ENCODE peak calls at places on chromosomes 3 and 15, in nine cellular contexts. X is Caco-2; C is fibroblast of lung; K is upper lobe of right lung; Y is stomach; P is AG04450; U is mucosa of descending colon; N is psoas muscle; M is CD8-positive, alpha-beta T cell. F is an unnamed sample. For H3K9me3, the result is how much of the 10 kb centered on the place peaks cover.

GRCh38 chr3:110391640-110392395 is 679.8 kb upstream of the NECTIN3 start:
- DNase-seq in X (no peak), C (no peak), K (no peak), Y (no peak), P (no peak), U (no peak), N (no peak), M (no peak), F (no peak)

GRCh38 chr3:67515778-67516177 is 138.6 kb downstream of the SUCLG2 start:
- DNase-seq in X (no peak), C (no peak), K (no peak), Y (no peak), P (no peak), U (no peak), N (no peak), M (no peak), F (no peak)

GRCh38 chr3:194023501-194024280 is 112.3 kb upstream of the HES1 start:
- DNase-seq in X (no peak), C (no peak), K (no peak), Y (no peak), P (no peak), U (no peak), N (no peak), M (no peak), F (no peak)

GRCh38 chr3:17645074-17645698 is 97.2 kb downstream of the TBC1D5 start:
- DNase-seq in X (peak), C (peak), K (no peak), Y (no peak), P (peak), U (no peak), N (no peak), M (no peak), F (no peak)

GRCh38 chr3:144921710-144922109 is 950.1 kb downstream of the DIPK2A start:
- DNase-seq in X (no peak), C (no peak), K (no peak), Y (no peak), P (no peak), U (no peak), N (no peak), M (no peak), F (no peak)

GRCh38 chr3:31817411-31817966 is 163.6 kb downstream of the OSBPL10 start:
- DNase-seq in X (no peak), C (no peak), K (no peak), Y (no peak), P (no peak), U (no peak), N (no peak), M (no peak), F (no peak)

GRCh38 chr3:127914584-127914983 is 448 bp upstream of the KBTBD12 start:
- DNase-seq in X (no peak), C (no peak), K (no peak), Y (no peak), P (no peak), U (no peak), N (no peak), M (no peak), F (no peak)

GRCh38 chr3:34005886-34006285 is 207.5 kb downstream of the PDCD6IP start:
- DNase-seq in X (no peak), C (peak), K (no peak), Y (no peak), P (peak), U (no peak), N (no peak), M (no peak), F (no peak)

GRCh38 chr3:16480861-16481569 is 32.5 kb downstream of the RFTN1 start:
- DNase-seq in X (peak), C (peak), K (no peak), Y (no peak), P (no peak), U (no peak), N (no peak), M (no peak), F (no peak)

DNA sequence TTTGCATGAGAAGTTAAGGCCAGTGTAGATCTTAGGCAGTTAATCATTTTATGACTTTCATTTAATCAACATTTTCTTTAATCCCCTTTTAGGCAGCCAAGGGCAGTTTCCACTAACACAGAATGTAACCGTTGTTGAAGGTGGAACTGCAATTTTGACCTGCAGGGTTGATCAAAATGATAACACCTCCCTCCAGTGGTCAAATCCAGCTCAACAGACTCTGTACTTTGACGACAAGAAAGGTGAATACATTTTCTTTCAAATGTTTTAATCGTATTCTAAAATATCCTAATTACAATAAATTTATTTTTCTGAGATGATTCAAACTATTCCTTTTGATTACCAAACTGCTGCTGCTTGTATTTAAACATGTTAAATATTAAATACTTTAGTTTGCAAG is 843.2 kb downstream of the CADM2 start:
- DNase-seq in X (peak), C (peak), K (no peak), Y (no peak), P (no peak), U (no peak), N (no peak), M (no peak), F (no peak)
- TF ChIP-seq CTCF in X (peak), C (peak), K (peak), Y (no peak), P (no peak), U (no peak), N (peak), M (no peak), F (no peak)

GRCh38 chr3:52434080-52434479 is 10.8 kb downstream of the SEMA3G start:
- DNase-seq in X (no peak), C (no peak), K (no peak), Y (no peak), P (no peak), U (no peak), N (no peak), M (no peak), F (peak)
- H3K4me3 ChIP-seq in X (no peak), C (no peak), K (no peak), Y (no peak), P (no peak), U (no peak), N (no peak), M (no peak), F (no peak)

DNA sequence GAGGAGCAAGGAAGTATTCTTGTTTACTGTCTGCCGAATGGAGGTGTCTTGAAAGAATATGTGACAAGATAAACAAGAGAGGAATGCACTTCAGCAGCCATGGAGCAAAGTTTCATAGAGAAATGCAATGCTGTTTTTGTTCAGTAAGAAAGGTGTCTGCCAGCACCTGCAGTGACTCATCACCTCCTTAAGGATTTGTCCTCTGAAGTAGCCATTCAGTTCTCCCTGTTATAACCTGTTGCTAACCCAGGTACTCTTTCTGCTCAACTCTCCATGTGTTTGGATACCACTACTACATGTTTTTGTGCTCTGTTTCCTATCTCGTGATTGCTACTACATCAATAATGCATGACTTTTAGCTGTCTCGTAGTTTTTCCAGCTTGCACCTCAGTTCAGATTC is 328.9 kb downstream of the CHL1 start:
- DNase-seq in X (no peak), C (no peak), K (no peak), Y (no peak), P (no peak), U (no peak), N (no peak), M (no peak), F (no peak)
- H3K9me3 ChIP-seq in X (under half), C (under half), K (under half), Y (under half), P (under half), U (under half), N (under half), M (under half), F (under half)

GRCh38 chr15:79433610-79434009 is 1.5 kb downstream of the MINAR1 start:
- DNase-seq in X (no peak), C (no peak), K (no peak), Y (no peak), P (no peak), U (no peak), N (no peak), M (no peak), F (no peak)
- TF ChIP-seq CTCF in X (no peak), C (no peak), K (no peak), Y (no peak), P (no peak), U (no peak), N (no peak), M (no peak), F (no peak)

DNA sequence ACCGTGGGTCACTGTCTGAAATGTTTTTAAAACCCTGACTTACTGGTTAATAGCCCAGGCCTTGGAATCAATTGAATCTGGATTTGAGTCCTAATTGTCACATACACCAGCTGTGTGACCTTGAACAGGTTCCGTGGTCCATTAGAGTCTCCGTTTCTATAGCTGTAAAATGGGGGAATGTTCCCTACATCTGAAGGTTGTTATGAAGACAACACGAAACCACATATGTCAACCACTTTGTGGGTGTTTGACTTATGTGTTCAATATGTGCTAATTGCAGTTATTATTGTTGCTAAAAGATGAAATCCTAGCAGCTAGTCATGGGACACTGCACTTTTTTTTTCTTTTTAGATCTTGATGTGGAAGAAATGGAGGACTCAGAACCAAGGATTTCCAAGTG is 35.3 kb downstream of the ZBTB38 start:
- DNase-seq in X (no peak), C (no peak), K (no peak), Y (no peak), P (no peak), U (no peak), N (no peak), M (no peak), F (no peak)
- H3K4me3 ChIP-seq in X (no peak), C (peak), K (peak), Y (peak), P (peak), U (no peak), N (peak), M (peak), F (peak)

DNA sequence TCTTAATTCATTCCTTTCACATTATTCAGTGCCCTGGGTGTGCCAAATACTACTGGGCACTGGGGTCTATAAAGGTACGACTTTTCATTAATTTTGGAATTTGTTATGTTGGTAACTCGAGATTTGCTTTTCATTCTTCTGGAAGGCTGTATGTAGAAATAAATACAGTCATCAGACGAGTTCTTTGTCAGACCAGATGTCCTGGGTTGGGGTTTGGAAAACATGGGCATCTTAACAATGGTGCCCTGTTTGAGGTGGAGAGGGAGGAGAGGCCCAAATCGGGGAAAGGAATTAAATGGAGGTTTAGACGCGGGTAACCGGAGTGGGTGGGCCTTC is 662 bp upstream of the GLCE start:
- DNase-seq in X (no peak), C (no peak), K (no peak), Y (no peak), P (no peak), U (no peak), N (no peak), M (no peak), F (no peak)
- H3K9me3 ChIP-seq in X (under half), C (under half), K (under half), Y (under half), P (under half), U (under half), N (under half), M (under half), F (under half)

DNA sequence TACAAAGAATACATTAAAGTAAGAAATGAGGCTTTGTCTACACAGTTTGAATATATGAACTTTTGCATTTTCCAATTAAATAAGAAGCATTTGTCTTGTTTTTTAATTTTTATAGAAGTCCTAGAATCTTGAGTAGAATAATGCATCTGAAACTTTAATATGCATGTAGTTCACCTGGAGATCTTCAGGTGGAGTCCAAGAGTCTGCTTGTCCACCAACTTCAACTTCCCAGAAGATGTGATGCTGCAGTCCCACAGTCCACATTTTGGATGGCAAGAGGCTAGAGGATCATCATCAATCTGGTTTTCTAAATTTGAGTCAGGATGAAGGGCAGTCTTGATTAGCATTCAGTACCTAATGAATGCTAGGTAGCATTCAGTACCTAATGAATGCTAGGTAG is 357.6 kb upstream of the SOX2 start:
- DNase-seq in X (no peak), C (no peak), K (no peak), Y (no peak), P (no peak), U (no peak), N (no peak), M (no peak), F (no peak)
- TF ChIP-seq CTCF in X (no peak), C (no peak), K (peak), Y (no peak), P (no peak), U (no peak), N (no peak), M (no peak), F (no peak)

GRCh38 chr3:49183873-49184272 is 12.5 kb downstream of the KLHDC8B start:
- DNase-seq in X (no peak), C (no peak), K (no peak), Y (no peak), P (no peak), U (no peak), N (no peak), M (no peak), F (no peak)
- H3K4me3 ChIP-seq in X (no peak), C (no peak), K (no peak), Y (no peak), P (no peak), U (no peak), N (no peak), M (no peak), F (no peak)

GRCh38 chr3:2247831-2248230 is 149.2 kb downstream of the CNTN4 start:
- DNase-seq in X (no peak), C (no peak), K (no peak), Y (no peak), P (no peak), U (no peak), N (no peak), M (no peak), F (no peak)

GRCh38 chr3:2247249-2247648 is 148.6 kb downstream of the CNTN4 start:
- DNase-seq in X (no peak), C (no peak), K (no peak), Y (no peak), P (no peak), U (no peak), N (no peak), M (no peak), F (no peak)

DNA sequence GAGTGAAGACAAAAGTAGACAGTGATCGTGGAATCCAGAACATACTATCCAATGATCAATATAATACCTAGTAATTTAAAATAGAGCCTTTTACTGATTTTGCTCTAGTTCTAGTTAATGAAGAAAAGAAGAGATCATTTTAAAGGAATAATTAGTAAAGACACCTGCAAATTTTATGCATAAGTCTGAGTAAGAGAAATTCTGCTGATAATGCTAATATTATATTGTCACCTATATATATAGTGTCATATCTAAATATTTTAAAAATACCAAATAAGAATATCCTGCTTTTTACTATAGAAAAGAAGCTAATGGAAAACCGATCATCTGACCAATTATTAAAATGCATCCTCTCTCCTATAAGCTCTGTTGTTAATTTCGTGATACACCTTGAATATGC is 152.1 kb downstream of the CNTN4 start:
- DNase-seq in X (no peak), C (no peak), K (no peak), Y (no peak), P (no peak), U (no peak), N (no peak), M (no peak), F (no peak)
- H3K9me3 ChIP-seq in X (under half), C (under half), K (under half), Y (under half), P (under half), U (under half), N (under half), M (under half), F (under half)

GRCh38 chr15:82851981-82852511 is 42.6 kb downstream of the WHAMM start:
- DNase-seq in X (no peak), C (peak), K (no peak), Y (peak), P (no peak), U (no peak), N (no peak), M (no peak), F (no peak)

GRCh38 chr15:82849556-82850241 is 40.3 kb downstream of the WHAMM start:
- DNase-seq in X (peak), C (peak), K (peak), Y (peak), P (no peak), U (peak), N (peak), M (no peak), F (peak)

GRCh38 chr15:82851331-82851850 is 42.0 kb downstream of the WHAMM start:
- DNase-seq in X (no peak), C (no peak), K (no peak), Y (peak), P (no peak), U (no peak), N (no peak), M (no peak), F (no peak)

GRCh38 chr15:82850242-82850591 is 40.8 kb downstream of the WHAMM start:
- DNase-seq in X (no peak), C (no peak), K (no peak), Y (no peak), P (no peak), U (no peak), N (no peak), M (no peak), F (no peak)

DNA sequence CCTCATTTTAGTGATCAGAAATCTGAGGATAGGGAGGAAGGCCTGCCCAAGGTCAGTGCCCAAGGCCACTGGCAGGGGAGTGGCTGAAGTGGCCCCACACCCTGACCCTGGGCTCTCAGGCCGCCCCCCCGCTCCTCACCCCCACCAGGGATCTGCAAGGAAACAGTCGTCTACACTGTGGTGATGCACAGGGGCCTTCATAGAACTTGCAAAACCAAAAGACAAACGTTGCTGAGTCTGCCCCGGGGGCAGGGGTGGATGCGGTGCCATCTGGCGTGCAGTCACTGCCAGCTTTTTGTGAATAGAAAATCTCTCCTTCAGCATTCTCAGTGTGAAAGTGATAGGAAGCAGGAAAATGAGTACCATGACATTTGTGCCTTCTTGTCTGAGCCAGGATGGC is 41.3 kb downstream of the WHAMM start:
- DNase-seq in X (no peak), C (no peak), K (no peak), Y (peak), P (no peak), U (no peak), N (no peak), M (no peak), F (no peak)
- TF ChIP-seq CTCF in X (no peak), C (no peak), K (no peak), Y (no peak), P (no peak), U (no peak), N (no peak), M (no peak), F (no peak)